ENCODE peak calls at places on chromosome 17, in five cellular contexts. T is K562, C is HCT116, X is HepG2, H is GM12878. K is an unnamed sample.

GRCh38 chr17:78437508-78438169 is 59.2 kb downstream of the PGS1 start:
- DNase-seq in H (no peak), X (no peak), T (no peak), C (no peak), K (no peak)

GRCh38 chr17:82384730-82385429 is 13.3 kb downstream of the UTS2R start:
- DNase-seq in X (peak), T (peak), C (no peak), H (no peak), K (peak)

GRCh38 chr17:31564883-31565297 is 173.4 kb downstream of the RAB11FIP4 start:
- DNase-seq in T (no peak), H (no peak), X (no peak), C (no peak), K (peak)

GRCh38 chr17:63274156-63274555 is 171.9 kb downstream of the CYB561 start:
- DNase-seq in C (peak), H (no peak), T (no peak), X (no peak), K (no peak)

GRCh38 chr17:12050646-12051225 is 30.1 kb downstream of the MAP2K4 start:
- DNase-seq in C (no peak), H (no peak), X (no peak), T (no peak), K (no peak)

GRCh38 chr17:74305865-74306654 is 20.0 kb upstream of the KIF19 start:
- DNase-seq in H (no peak), X (no peak), C (no peak), T (no peak), K (peak)

GRCh38 chr17:39643271-39643670 is 6.3 kb downstream of the STARD3 start:
- DNase-seq in X (no peak), C (no peak), T (no peak), H (no peak), K (no peak)

GRCh38 chr17:31534223-31534888 is 142.9 kb downstream of the RAB11FIP4 start:
- DNase-seq in C (no peak), X (no peak), H (no peak), T (no peak), K (no peak)

GRCh38 chr17:3582921-3583320 is 25.3 kb upstream of the TRPV3 start:
- DNase-seq in X (no peak), C (no peak), H (no peak), T (no peak), K (no peak)

GRCh38 chr17:28744104-28744801 is 442 bp downstream of the TRAF4 start:
- DNase-seq in T (peak), H (no peak), X (peak), C (no peak), K (peak)

GRCh38 chr17:6241996-6242395 is 171.8 kb downstream of the WSCD1 start:
- DNase-seq in T (no peak), C (no peak), H (no peak), X (no peak), K (no peak)

DNA sequence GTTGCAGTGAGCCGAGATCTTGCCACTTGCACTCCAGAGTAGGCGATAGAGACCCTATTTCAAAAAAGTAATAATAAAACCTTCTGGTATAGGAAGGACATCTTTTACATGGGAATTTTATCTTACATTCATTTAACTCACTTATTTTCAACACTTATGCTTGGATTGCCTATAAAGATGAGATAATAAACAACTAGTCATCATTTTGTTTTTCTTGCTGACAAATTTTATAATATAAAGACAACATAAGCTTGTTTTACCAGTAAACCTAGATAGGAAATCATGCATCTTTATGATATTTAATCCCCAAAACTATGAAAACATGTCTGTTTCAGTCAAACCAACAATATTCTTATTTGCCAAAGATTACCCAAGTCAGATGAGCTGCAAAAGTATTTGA is 17.0 kb downstream of the ABCC3 start:
- DNase-seq in X (no peak), C (no peak), T (no peak), H (no peak), K (no peak)
- TF ChIP-seq EZH2 in X (no peak), C (no peak), T (no peak), H (no peak), K (no peak)

GRCh38 chr17:19361326-19361725 is 1.2 kb downstream of the B9D1 start:
- DNase-seq in H (no peak), C (no peak), X (no peak), T (no peak), K (no peak)

GRCh38 chr17:19359151-19359550 is 3.4 kb downstream of the B9D1 start:
- DNase-seq in C (no peak), X (no peak), H (no peak), T (no peak), K (no peak)

GRCh38 chr17:19360772-19361171 is 1.8 kb downstream of the B9D1 start:
- DNase-seq in C (no peak), T (no peak), H (no peak), X (no peak), K (no peak)

GRCh38 chr17:19361975-19362292 is 589 bp downstream of the B9D1 start:
- DNase-seq in H (no peak), X (no peak), T (peak), C (no peak), K (no peak)

DNA sequence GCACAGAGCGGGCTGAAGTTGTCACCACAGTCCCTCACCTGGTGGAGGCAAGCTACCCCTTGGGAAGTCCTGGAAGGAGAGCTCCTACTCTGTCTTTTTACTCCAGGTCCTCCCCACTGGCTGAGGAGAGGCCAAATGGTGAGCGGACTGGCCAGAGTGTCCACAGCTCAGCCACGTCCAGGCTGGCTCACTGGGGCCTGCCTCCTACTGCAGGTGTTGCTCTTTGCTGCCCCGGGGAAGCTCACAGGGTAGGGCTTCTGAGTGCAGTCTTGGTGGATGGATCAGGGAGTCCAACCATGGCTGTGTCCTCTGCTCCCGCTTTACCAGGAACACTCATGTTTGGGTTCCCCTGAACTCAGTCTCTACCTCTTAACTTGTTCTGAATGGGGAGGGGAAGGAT is 2.7 kb downstream of the B9D1 start:
- DNase-seq in H (no peak), X (no peak), T (no peak), C (no peak), K (no peak)
- TF ChIP-seq REST in H (no peak), X (no peak), T (no peak), C (no peak), K (no peak)

GRCh38 chr17:72661945-72662826 is 430.3 kb downstream of the SLC39A11 start:
- DNase-seq in T (no peak), H (no peak), C (no peak), X (peak), K (no peak)
- TF ChIP-seq EZH2 in T (no peak), H (no peak), C (no peak), X (no peak), K (no peak)

GRCh38 chr17:7523033-7523432 is 25.8 kb upstream of the TNFSF12 start:
- DNase-seq in T (peak), H (no peak), X (peak), C (peak), K (peak)
- TF ChIP-seq REST in T (no peak), H (no peak), X (no peak), C (no peak), K (no peak)

DNA sequence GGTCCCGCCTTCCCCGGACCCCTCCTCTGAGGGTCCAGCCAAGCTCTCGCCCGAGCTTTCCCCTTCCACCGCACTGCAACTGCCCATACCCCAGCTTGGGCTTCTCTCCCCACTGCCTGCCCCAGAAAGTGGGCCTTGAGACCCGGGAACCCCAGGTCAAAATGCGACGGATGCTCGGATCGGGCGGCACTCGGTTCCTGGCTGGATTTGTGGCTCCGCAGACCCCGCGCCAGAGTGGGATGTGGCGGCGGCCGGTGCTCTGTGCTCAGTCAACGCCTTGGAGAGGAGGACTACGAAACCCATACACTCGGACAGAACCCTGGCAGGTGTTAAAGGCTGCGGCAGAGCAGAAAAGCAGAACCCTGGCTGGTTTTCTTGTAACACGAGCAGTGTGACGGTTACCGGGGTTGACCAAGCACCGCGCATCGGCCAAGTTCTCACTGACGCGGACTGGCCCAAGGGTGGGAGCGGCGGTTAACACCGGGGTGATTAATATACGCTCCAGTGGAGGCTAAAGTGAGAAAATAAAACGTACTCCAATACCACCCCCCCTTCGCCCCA is 885 bp upstream of the SLFN13 start:
- DNase-seq in C (no peak), X (no peak), T (no peak), H (no peak), K (peak)
- TF ChIP-seq EZH2 in C (no peak), X (no peak), T (no peak), H (no peak), K (peak)

DNA sequence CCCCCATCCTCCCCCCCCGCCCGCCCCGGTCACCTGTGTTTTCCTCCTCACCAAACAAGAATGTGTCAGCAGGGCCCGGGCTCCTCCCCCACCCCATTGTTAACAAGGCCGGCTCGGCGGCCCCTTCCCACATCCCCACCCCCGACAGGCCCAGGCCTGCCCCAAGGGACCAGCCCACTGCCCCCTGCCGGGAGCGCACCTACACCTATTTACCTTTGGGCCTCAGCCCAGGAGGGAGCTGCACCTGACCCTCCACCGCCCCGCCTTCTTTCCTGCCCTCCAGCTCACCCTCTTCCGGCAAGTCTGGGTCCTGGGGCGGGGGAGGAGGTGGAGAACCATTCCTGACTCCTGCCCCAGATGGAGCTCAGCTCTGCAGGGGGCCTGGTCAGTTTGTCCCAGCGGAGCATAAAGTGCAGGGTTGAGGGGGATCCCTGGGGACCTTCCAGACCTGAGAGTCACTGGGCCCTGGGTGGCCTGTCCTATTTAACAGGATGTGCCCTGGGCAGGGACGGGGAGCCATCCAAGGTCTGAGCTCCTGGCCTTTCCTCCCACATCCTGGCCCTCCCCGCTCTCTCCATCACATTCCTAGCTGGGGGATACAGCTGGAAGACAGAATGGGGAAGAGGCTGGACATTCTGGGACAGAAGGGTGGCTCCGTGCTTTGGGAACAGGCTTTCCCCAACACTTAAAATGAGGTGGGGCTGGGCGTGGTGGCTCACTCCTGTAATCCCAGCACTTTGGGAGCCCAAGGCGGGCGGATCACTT is 8.3 kb downstream of the FOXJ1 start:
- DNase-seq in X (peak), H (no peak), C (peak), T (no peak), K (peak)
- TF ChIP-seq REST in X (no peak), H (no peak), C (no peak), T (no peak), K (no peak)

DNA sequence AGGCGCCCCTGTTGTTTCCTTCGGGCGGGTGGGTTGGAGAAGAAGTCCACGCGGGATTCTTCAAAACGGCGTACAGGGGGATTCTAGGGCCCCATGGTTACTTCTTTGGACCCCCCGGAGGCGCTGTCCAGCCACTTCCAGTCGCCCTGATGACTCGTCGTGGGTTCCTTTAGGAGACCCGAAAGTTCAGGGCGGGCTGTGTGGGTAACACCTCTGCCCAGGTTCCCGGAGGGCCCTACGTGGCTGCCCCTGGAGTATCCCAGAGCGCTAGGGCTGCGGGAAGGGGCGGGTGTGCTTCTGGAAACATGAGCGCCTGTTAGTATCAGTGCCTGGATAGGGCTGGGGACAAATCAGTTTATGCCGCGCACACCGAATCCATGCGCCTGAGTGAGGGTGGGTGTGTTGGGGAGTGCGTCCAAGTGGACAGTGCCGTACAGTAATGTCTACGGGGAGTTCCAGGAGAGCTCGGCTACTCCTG is 602 bp upstream of the HIC1 start:
- DNase-seq in T (no peak), C (no peak), H (no peak), X (no peak), K (peak)
- TF ChIP-seq EZH2 in T (no peak), C (no peak), H (no peak), X (no peak), K (peak)

K was measured in GM23338.